ENCODE peak calls at places on chromosome 4, in seven cellular contexts. Y, U, Q, I, G, T and M are unnamed samples. For H3K4me1, the result is how much of the 10 kb centered on the place peaks cover.

GRCh38 chr4:42710329-42710728 is 53.4 kb upstream of the ATP8A1 start:
- DNase-seq in U (no peak), G (no peak), T (no peak), Q (no peak), Y (no peak), I (no peak), M (no peak)

GRCh38 chr4:52780627-52781354 is 29.6 kb upstream of the ERVMER34-1 start:
- DNase-seq in Y (no peak), G (no peak), Q (no peak), T (no peak), U (no peak), I (no peak), M (no peak)

GRCh38 chr4:33323393-33323792 is 2603.2 kb downstream of the PCDH7 start:
- DNase-seq in I (no peak), T (no peak), G (no peak), U (no peak), Q (no peak), Y (no peak), M (no peak)

GRCh38 chr4:28269426-28269825 is 1408.8 kb downstream of the STIM2 start:
- DNase-seq in T (no peak), U (no peak), Y (no peak), I (no peak), Q (no peak), G (no peak), M (no peak)

GRCh38 chr4:107885865-107886264 is 45.5 kb upstream of the CYP2U1 start:
- DNase-seq in G (no peak), Y (no peak), U (no peak), I (no peak), Q (no peak), T (no peak), M (no peak)

GRCh38 chr4:147509386-147509785 is 28.5 kb downstream of the EDNRA start:
- DNase-seq in I (no peak), U (no peak), T (no peak), Q (no peak), G (no peak), Y (no peak), M (no peak)

GRCh38 chr4:109588176-109588575 is 28.1 kb downstream of the MCUB start:
- DNase-seq in T (no peak), Q (no peak), G (no peak), U (no peak), Y (no peak), I (no peak), M (no peak)

GRCh38 chr4:110085131-110085530 is 113.3 kb downstream of the ELOVL6 start:
- DNase-seq in G (peak), Q (no peak), U (no peak), I (peak), Y (no peak), T (peak), M (no peak)

GRCh38 chr4:172998527-172999469 is 169.8 kb upstream of the GALNT7 start:
- DNase-seq in T (no peak), I (peak), U (no peak), Q (no peak), G (peak), Y (no peak), M (no peak)

GRCh38 chr4:19254476-19254875 is 997.2 kb upstream of the SLIT2 start:
- DNase-seq in G (peak), T (no peak), U (no peak), I (no peak), Y (no peak), Q (no peak), M (no peak)

GRCh38 chr4:14749910-14750309 is 252.4 kb upstream of the CPEB2 start:
- DNase-seq in Q (no peak), U (no peak), I (no peak), Y (no peak), T (peak), G (peak), M (no peak)

GRCh38 chr4:110003401-110004187 is 90.9 kb downstream of the EGF start:
- DNase-seq in U (no peak), I (no peak), Y (no peak), Q (no peak), G (no peak), T (peak), M (no peak)

GRCh38 chr4:84995386-84995785 is 28.9 kb upstream of the WDFY3 start:
- DNase-seq in G (peak), T (no peak), U (no peak), Q (no peak), I (no peak), Y (no peak), M (no peak)

GRCh38 chr4:12852338-12853307 is 631.5 kb downstream of the RAB28 start:
- DNase-seq in Q (no peak), G (peak), T (peak), I (peak), U (peak), Y (no peak), M (no peak)

GRCh38 chr4:79042079-79042674 is 102.9 kb upstream of the PAQR3 start:
- DNase-seq in Q (no peak), U (peak), G (peak), Y (no peak), T (peak), I (peak), M (no peak)

GRCh38 chr4:74206088-74206826 is 48.3 kb downstream of the MTHFD2L start:
- DNase-seq in G (peak), Q (no peak), Y (no peak), U (no peak), I (peak), T (peak), M (no peak)

GRCh38 chr4:10031663-10032590 is 10.6 kb upstream of the SLC2A9 start:
- DNase-seq in Q (no peak), Y (no peak), I (no peak), U (no peak), T (no peak), G (peak), M (no peak)

GRCh38 chr4:182143822-182144620 is 99.2 kb upstream of the TENM3 start:
- DNase-seq in I (peak), T (peak), U (peak), G (peak), Q (no peak), Y (no peak), M (no peak)

GRCh38 chr4:66465111-66465510 is 794.8 kb upstream of the EPHA5 start:
- DNase-seq in U (no peak), Y (no peak), G (peak), I (peak), T (no peak), Q (no peak), M (no peak)
- H3K4me1 ChIP-seq in U (under half), Y (under half), G (under half), I (under half), T (under half), Q (under half), M (under half)

GRCh38 chr4:83208776-83209365 is 75.7 kb downstream of the COQ2 start:
- DNase-seq in G (no peak), Y (no peak), I (no peak), Q (no peak), U (no peak), T (no peak), M (no peak)
- H3K4me1 ChIP-seq in G (under half), Y (under half), I (under half), Q (under half), U (under half), T (under half), M (under half)

GRCh38 chr4:87068591-87069021 is 133.8 kb downstream of the AFF1 start:
- DNase-seq in U (no peak), Y (no peak), G (no peak), Q (no peak), T (peak), I (no peak), M (no peak)
- H3K4me1 ChIP-seq in U (under half), Y (under half), G (under half), Q (under half), T (under half), I (under half), M (half or more)

DNA sequence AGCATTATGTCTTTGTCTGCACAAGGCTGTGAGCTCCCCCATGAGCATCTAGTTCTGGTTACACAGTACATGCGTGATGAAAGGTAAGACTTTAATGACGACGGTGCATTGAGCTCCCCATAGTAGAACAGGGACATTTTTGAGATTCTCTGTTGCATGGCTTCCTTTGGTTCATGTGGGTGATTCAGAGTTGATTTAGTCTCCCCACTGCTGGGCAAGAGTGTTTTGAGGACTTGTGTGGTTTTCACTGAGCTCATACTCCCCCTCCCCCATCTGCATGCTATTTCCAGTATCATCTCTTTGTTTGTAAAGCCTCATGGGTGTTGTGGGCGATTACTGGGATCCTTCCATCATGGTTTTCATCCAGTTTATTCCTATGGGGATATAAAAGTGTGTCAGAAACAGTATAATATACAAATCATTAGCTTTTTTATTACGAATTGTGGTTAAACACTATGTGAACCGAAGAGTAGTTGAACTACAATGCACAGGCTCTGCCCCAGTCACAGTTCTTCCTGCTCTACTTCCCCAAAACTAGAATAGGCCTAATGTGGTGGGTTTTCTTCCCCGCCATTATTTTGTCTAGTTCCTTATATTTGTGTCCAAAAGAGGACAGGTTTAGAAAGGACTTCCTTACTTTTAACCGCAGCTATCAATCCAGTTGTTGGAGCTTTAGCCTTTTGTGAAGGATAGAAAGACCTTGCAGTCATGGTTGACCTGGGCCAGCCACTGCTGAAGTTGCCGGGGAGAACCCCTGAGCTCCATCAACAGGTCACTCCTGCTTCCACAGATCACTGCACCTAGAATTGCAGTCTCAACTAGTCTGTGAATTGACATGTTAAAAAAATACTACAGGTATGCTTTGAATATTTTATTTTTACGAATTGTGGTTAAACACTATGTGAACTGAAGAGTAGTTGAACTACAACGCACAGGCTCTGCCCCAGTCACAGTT is 30.4 kb downstream of the KIT start:
- DNase-seq in U (no peak), T (no peak), Y (no peak), Q (no peak), I (peak), G (peak), M (no peak)
- H3K4me1 ChIP-seq in U (under half), T (under half), Y (under half), Q (under half), I (under half), G (under half), M (under half)

GRCh38 chr4:139176299-139177048 is 544 bp downstream of the ELF2 start:
- DNase-seq in Q (peak), Y (peak), U (peak), G (peak), I (peak), T (peak), M (peak)
- H3K4me1 ChIP-seq in Q (under half), Y (under half), U (under half), G (under half), I (under half), T (under half), M (under half)

GRCh38 chr4:6329478-6330383 is 60.1 kb downstream of the WFS1 start:
- DNase-seq in U (no peak), G (no peak), T (no peak), Y (no peak), I (no peak), Q (no peak), M (no peak)
- H3K4me1 ChIP-seq in U (under half), G (under half), T (under half), Y (under half), I (under half), Q (under half), M (under half)

DNA sequence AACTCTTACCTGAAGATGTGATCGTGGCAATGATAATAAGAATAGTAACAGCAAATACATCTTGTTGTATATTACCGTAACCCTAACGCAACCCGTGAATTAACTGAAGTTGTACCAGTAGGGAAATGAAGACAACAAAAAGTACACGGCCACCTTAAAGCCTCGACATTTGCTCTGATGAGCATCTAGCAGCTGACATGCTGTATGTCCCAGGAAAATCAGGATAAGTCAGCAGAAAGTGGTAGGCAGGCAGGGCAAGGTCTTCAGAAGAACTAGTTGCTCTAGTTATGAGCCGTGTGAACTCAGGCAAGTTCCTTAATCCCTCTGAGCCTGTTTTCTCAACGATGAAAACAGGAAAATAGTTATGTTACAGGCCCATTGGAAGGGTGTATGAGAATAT is 7.7 kb upstream of the ASB5 start:
- DNase-seq in Q (no peak), U (no peak), G (no peak), Y (no peak), I (no peak), T (no peak), M (no peak)
- H3K4me1 ChIP-seq in Q (under half), U (under half), G (under half), Y (under half), I (under half), T (under half), M (under half)